ENCODE peak calls at places on chromosomes 5 and 9, in five cellular contexts. One of them, this sample, is unnamed.

GRCh38 chr9:87871425-87872078 is 11.1 kb upstream of the SPATA31E1 start:
- DNase-seq in GM12878: no peak
- DNase-seq in SK-N-SH: peak; percentile 40
- DNase-seq in K562: no peak
- DNase-seq in HepG2: no peak
- DNase-seq in this sample: no peak

GRCh38 chr9:2227468-2227867 is 212.3 kb downstream of the SMARCA2 start:
- DNase-seq in GM12878: no peak
- DNase-seq in SK-N-SH: no peak
- DNase-seq in K562: no peak
- DNase-seq in HepG2: no peak
- DNase-seq in this sample: no peak

GRCh38 chr9:104725014-104725413 is 22.5 kb upstream of the NIPSNAP3A start:
- DNase-seq in GM12878: no peak
- DNase-seq in SK-N-SH: no peak
- DNase-seq in K562: no peak
- DNase-seq in HepG2: no peak
- DNase-seq in this sample: no peak

GRCh38 chr5:603081-603998 is 8.8 kb upstream of the CEP72 start:
- DNase-seq in GM12878: no peak
- DNase-seq in SK-N-SH: no peak
- DNase-seq in K562: no peak
- DNase-seq in HepG2: no peak
- DNase-seq in this sample: no peak

GRCh38 chr5:100840364-100840763 is 62.7 kb downstream of the ST8SIA4 start:
- DNase-seq in GM12878: peak; percentile 81
- DNase-seq in SK-N-SH: no peak
- DNase-seq in K562: no peak
- DNase-seq in HepG2: no peak
- DNase-seq in this sample: no peak

GRCh38 chr9:84953797-84954695 is 284.5 kb downstream of the NTRK2 start:
- DNase-seq in GM12878: no peak
- DNase-seq in SK-N-SH: peak; percentile 85
- DNase-seq in K562: peak; percentile 80
- DNase-seq in HepG2: peak; percentile 17
- DNase-seq in this sample: peak; percentile 91

GRCh38 chr5:177354716-177355115 is 3.0 kb upstream of the RGS14 start:
- DNase-seq in GM12878: no peak
- DNase-seq in SK-N-SH: no peak
- DNase-seq in K562: no peak
- DNase-seq in HepG2: no peak
- DNase-seq in this sample: no peak

GRCh38 chr5:100562821-100563220 is 27.6 kb downstream of the FAM174A start:
- DNase-seq in GM12878: no peak
- DNase-seq in SK-N-SH: no peak
- DNase-seq in K562: no peak
- DNase-seq in HepG2: no peak
- DNase-seq in this sample: no peak

GRCh38 chr5:177967221-177967887 is 28.7 kb downstream of the PROP1 start:
- DNase-seq in GM12878: no peak
- DNase-seq in SK-N-SH: no peak
- DNase-seq in K562: no peak
- DNase-seq in HepG2: no peak
- DNase-seq in this sample: no peak

GRCh38 chr9:81035171-81035570 is 654.2 kb downstream of the TLE1 start:
- DNase-seq in GM12878: no peak
- DNase-seq in SK-N-SH: peak; percentile 5
- DNase-seq in K562: no peak
- DNase-seq in HepG2: no peak
- DNase-seq in this sample: no peak

GRCh38 chr5:38387161-38387560 is 128.8 kb downstream of the EGFLAM start:
- DNase-seq in GM12878: no peak
- DNase-seq in SK-N-SH: no peak
- DNase-seq in K562: no peak
- DNase-seq in HepG2: no peak
- DNase-seq in this sample: no peak
- TF ChIP-seq FOXM1 in GM12878: no peak
- TF ChIP-seq FOXM1 in SK-N-SH: no peak
- TF ChIP-seq FOXM1 in K562: no peak
- TF ChIP-seq FOXM1 in HepG2: no peak
- TF ChIP-seq FOXM1 in this sample: no peak

DNA sequence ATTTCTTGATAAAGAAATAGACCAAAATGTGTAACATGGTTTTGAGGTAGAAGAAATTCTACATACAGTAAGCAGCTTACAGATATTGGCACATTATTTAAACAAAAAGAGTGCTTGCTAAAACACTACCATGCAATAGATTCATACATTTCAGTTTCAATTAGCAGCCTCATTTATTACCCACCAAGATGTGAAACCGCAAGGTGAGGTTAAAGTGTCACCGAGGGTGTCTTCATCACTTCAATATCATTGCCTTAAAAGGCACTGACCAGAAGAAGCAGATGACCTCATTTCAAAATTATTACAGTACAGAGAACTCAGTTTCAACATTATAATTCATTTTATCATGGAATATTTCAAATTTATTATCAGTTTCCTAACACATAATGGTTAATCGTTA is 302.2 kb downstream of the ISL1 start:
- DNase-seq in GM12878: no peak
- DNase-seq in SK-N-SH: no peak
- DNase-seq in K562: no peak
- DNase-seq in HepG2: no peak
- DNase-seq in this sample: no peak
- TF ChIP-seq FOXM1 in GM12878: no peak
- TF ChIP-seq FOXM1 in SK-N-SH: no peak
- TF ChIP-seq FOXM1 in K562: no peak
- TF ChIP-seq FOXM1 in HepG2: no peak
- TF ChIP-seq FOXM1 in this sample: no peak

GRCh38 chr5:15533124-15533893 is 33.3 kb downstream of the FBXL7 start:
- DNase-seq in GM12878: no peak
- DNase-seq in SK-N-SH: no peak
- DNase-seq in K562: no peak
- DNase-seq in HepG2: no peak
- DNase-seq in this sample: no peak
- TF ChIP-seq FOXM1 in GM12878: no peak
- TF ChIP-seq FOXM1 in SK-N-SH: no peak
- TF ChIP-seq FOXM1 in K562: no peak
- TF ChIP-seq FOXM1 in HepG2: no peak
- TF ChIP-seq FOXM1 in this sample: no peak

DNA sequence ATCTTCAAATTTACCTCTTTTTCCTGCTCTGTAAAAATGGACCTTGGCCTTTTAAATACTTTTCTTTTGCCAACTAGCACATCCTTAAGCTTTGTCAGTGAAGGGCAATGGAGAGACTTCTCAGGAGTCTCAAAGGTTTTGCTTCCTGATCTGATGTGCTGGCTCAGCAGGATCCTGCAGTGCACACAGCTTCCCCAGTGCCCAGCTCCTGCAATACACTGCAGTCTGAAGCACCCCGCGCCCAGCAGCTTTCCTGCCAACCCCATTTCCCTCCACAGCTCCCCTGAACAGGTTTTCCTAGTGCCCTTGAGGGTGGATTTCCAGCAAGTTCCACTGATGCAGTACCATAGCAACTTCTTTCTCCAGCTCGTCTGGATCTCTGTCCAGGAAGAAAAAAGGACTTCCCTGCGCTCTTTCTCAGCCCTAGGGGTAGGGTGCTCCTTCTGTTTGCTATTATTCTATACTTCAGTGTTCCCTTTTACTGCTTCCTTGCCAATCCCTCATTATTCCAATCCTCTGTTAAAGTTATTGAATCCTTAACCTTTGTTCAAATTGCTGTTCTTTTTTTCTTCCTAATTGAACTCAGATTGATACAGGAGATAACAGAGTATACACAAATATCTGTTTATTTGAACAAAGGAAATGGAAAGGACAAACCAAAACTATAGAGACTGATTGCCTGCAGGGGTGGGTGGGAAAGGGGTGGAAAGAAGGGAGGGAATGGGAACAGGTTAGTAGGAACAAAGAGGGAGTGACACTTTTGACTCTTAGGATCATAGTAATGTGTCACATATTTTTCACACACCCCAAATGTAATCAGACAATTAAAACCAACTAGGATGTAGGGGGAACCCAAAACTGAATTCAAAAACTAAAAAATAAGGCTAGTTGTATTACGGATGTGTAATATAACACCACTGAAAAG is 8.5 kb downstream of the SNAPC3 start:
- DNase-seq in GM12878: no peak
- DNase-seq in SK-N-SH: peak; percentile 19
- DNase-seq in K562: no peak
- DNase-seq in HepG2: no peak
- DNase-seq in this sample: no peak
- TF ChIP-seq FOXM1 in GM12878: no peak
- TF ChIP-seq FOXM1 in SK-N-SH: no peak
- TF ChIP-seq FOXM1 in K562: no peak
- TF ChIP-seq FOXM1 in HepG2: no peak
- TF ChIP-seq FOXM1 in this sample: no peak